ENCODE peak calls at places on chromosomes 5 and 9, in six cellular contexts. A is GM12865; X is activated CD4-positive, alpha-beta T cell treated with anti-CD3 and anti-CD28 coated beads, Interleukin-2, amount 10 ng/mL, durations not matched to agents 7 days and 5 days; P is T1000; T is breast epithelium; U is T47D. H is an unnamed sample.

GRCh38 chr5:90434116-90434714 is 24.7 kb upstream of the CETN3 start:
- DNase-seq in P (no peak), A (peak; percentile 67), X (peak; percentile 57), U (peak; percentile 69), T (no peak), H (no peak)

GRCh38 chr9:131668439-131669233 is 71.2 kb downstream of the RAPGEF1 start:
- DNase-seq in U (no peak), A (peak; percentile 83), P (peak; percentile 14), T (no peak), X (peak; percentile 74), H (no peak)

GRCh38 chr5:103894882-103895281 is 332.3 kb upstream of the NUDT12 start:
- DNase-seq in U (no peak), T (no peak), X (no peak), A (no peak), P (no peak), H (peak; percentile 9)

GRCh38 chr9:132014218-132014800 is 65.4 kb downstream of the MED27 start:
- DNase-seq in P (no peak), U (no peak), T (no peak), A (no peak), X (no peak), H (no peak)

GRCh38 chr5:178425621-178426068 is 164.5 kb downstream of the COL23A1 start:
- DNase-seq in U (no peak), P (no peak), X (no peak), T (no peak), A (no peak), H (no peak)

GRCh38 chr9:19456996-19457693 is 48.3 kb downstream of the ACER2 start:
- DNase-seq in T (peak; percentile 42), P (peak; percentile 12), A (peak; percentile 80), U (peak; percentile 77), X (peak; percentile 72), H (peak; percentile 54)

GRCh38 chr5:179795863-179796833 is 2.4 kb downstream of the LTC4S start:
- DNase-seq in T (peak; percentile 76), U (peak; percentile 90), A (peak; percentile 90), P (peak; percentile 61), X (peak; percentile 69), H (no peak)

GRCh38 chr5:39072915-39073758 is 1.1 kb downstream of the RICTOR start:
- DNase-seq in U (peak; percentile 52), A (peak; percentile 88), P (peak; percentile 4), T (peak; percentile 30), X (peak; percentile 72), H (no peak)

GRCh38 chr9:38208206-38208901 is 139.3 kb upstream of the SHB start:
- DNase-seq in X (no peak), P (no peak), A (peak; percentile 47), T (no peak), U (peak; percentile 64), H (no peak)

GRCh38 chr5:6550628-6551027 is 82.2 kb downstream of the NSUN2 start:
- DNase-seq in A (no peak), P (no peak), U (no peak), X (no peak), T (no peak), H (no peak)

GRCh38 chr5:5021436-5021835 is 118.7 kb upstream of the ADAMTS16 start:
- DNase-seq in P (no peak), A (no peak), U (no peak), X (no peak), T (no peak), H (no peak)